ENCODE peak calls at places on chromosomes 7 and 10, in four cellular contexts. X is fibroblast of lung, G is neural progenitor cell, B is PC-3. K is an unnamed sample.

GRCh38 chr10:18860591-18861205 is 187.9 kb upstream of the MALRD1 start:
- DNase-seq in X (peak; percentile 67), B (no peak), G (peak; percentile 40), K (no peak)

GRCh38 chr7:106775552-106775936 is 89.5 kb upstream of the PIK3CG start:
- DNase-seq in X (peak; percentile 75), G (no peak), B (peak; percentile 80), K (peak; percentile 87)

GRCh38 chr7:135490783-135491182 is 19.1 kb downstream of the CNOT4 start:
- DNase-seq in G (no peak), X (peak; percentile 15), B (peak; percentile 66), K (peak; percentile 52)

GRCh38 chr7:77954773-77955562 is 156.4 kb downstream of the PHTF2 start:
- DNase-seq in G (no peak), X (peak; percentile 62), B (no peak), K (no peak)

GRCh38 chr7:123823898-123824753 is 20.8 kb upstream of the HYAL4 start:
- DNase-seq in X (no peak), B (no peak), G (no peak), K (no peak)

GRCh38 chr7:132263151-132263550 is 313.1 kb downstream of the PLXNA4 start:
- DNase-seq in G (no peak), B (no peak), X (no peak), K (no peak)

GRCh38 chr7:77367976-77368375 is 48.2 kb downstream of the GSAP start:
- DNase-seq in G (no peak), B (no peak), X (no peak), K (no peak)

GRCh38 chr7:107025449-107026103 is 18.9 kb upstream of the PRKAR2B start:
- DNase-seq in B (no peak), G (no peak), X (peak; percentile 66), K (no peak)

GRCh38 chr10:60908896-60909295 is 35.1 kb downstream of the RHOBTB1 start:
- DNase-seq in B (no peak), X (no peak), G (no peak), K (no peak)

GRCh38 chr10:13712799-13713581 is 126.2 kb downstream of the PRPF18 start:
- DNase-seq in X (peak; percentile 97), B (peak; percentile 65), G (no peak), K (peak; percentile 86)

GRCh38 chr7:139762886-139763285 is 14.9 kb downstream of the HIPK2 start:
- DNase-seq in G (no peak), B (no peak), X (peak; percentile 86), K (no peak)

GRCh38 chr10:95208702-95209391 is 14.8 kb downstream of the ACSM6 start:
- DNase-seq in B (peak; percentile 33), X (peak; percentile 25), G (no peak), K (no peak)

GRCh38 chr10:126387041-126387908 is 1.0 kb downstream of the ADAM12 start:
- DNase-seq in B (peak; percentile 73), G (peak; percentile 80), X (peak; percentile 77), K (peak; percentile 46)

GRCh38 chr10:128560993-128561392 is 434.8 kb upstream of the MKI67 start:
- DNase-seq in B (no peak), X (no peak), G (no peak), K (no peak)

GRCh38 chr7:137977173-137977572 is 24.7 kb downstream of the CREB3L2 start:
- DNase-seq in X (no peak), B (peak; percentile 49), G (no peak), K (no peak)

GRCh38 chr7:81624650-81625310 is 145.1 kb downstream of the HGF start:
- DNase-seq in X (peak; percentile 70), B (no peak), G (no peak), K (no peak)

GRCh38 chr7:148535227-148535626 is 55.3 kb upstream of the C7orf33 start:
- DNase-seq in B (no peak), X (no peak), G (no peak), K (peak; percentile 60)

GRCh38 chr10:85668522-85668921 is 698.1 kb downstream of the GRID1 start:
- DNase-seq in G (no peak), X (no peak), B (no peak), K (no peak)

GRCh38 chr10:127535802-127536515 is 13.2 kb upstream of the NPS start:
- DNase-seq in X (no peak), B (no peak), G (no peak), K (no peak)

GRCh38 chr7:51033722-51034530 is 251.2 kb upstream of the GRB10 start:
- DNase-seq in G (no peak), X (no peak), B (no peak), K (no peak)

GRCh38 chr10:24363070-24363469 is 154.1 kb downstream of the KIAA1217 start:
- DNase-seq in G (no peak), X (peak; percentile 64), B (no peak), K (peak; percentile 68)

GRCh38 chr7:108515636-108516035 is 10.3 kb downstream of the PNPLA8 start:
- DNase-seq in X (no peak), G (no peak), B (no peak), K (no peak)

GRCh38 chr7:7792089-7792488 is 73.7 kb upstream of the RPA3 start:
- DNase-seq in X (no peak), B (no peak), G (no peak), K (no peak)

GRCh38 chr7:28272461-28272877 is 91.9 kb upstream of the JAZF1 start:
- DNase-seq in X (peak; percentile 74), G (peak; percentile 71), B (peak; percentile 17), K (no peak)

GRCh38 chr7:96605045-96605716 is 104.5 kb downstream of the SEM1 start:
- DNase-seq in X (no peak), G (no peak), B (no peak), K (no peak)

GRCh38 chr10:310976-311639 is 175.9 kb downstream of the ZMYND11 start:
- DNase-seq in X (peak; percentile 27), B (no peak), G (no peak), K (no peak)

GRCh38 chr10:98460837-98461499 is 14.2 kb upstream of the HPS1 start:
- DNase-seq in B (peak; percentile 93), G (no peak), X (peak; percentile 93), K (peak; percentile 87)

GRCh38 chr10:44053391-44053790 is 331.5 kb downstream of the CXCL12 start:
- DNase-seq in G (no peak), B (no peak), X (no peak), K (no peak)

GRCh38 chr7:106755641-106756040 is 94.7 kb upstream of the CCDC71L start:
- DNase-seq in X (no peak), B (no peak), G (no peak), K (no peak)

GRCh38 chr7:25951414-25952276 is 200.4 kb upstream of the NFE2L3 start:
- DNase-seq in B (no peak), G (peak; percentile 8), X (peak; percentile 5), K (no peak)

GRCh38 chr7:8014399-8014798 is 45.8 kb downstream of the GLCCI1 start:
- DNase-seq in B (peak; percentile 32), G (no peak), X (no peak), K (no peak)

GRCh38 chr7:31106303-31107105 is 54.4 kb downstream of the ADCYAP1R1 start:
- DNase-seq in G (no peak), B (no peak), X (no peak), K (no peak)

GRCh38 chr10:54470324-54470631 is 330.8 kb downstream of the PCDH15 start:
- DNase-seq in B (no peak), G (no peak), X (no peak), K (no peak)

GRCh38 chr7:150379590-150380379 is 655 bp downstream of the ZNF775 start:
- DNase-seq in X (peak; percentile 21), B (peak; percentile 22), G (peak; percentile 32), K (peak; percentile 21)

GRCh38 chr7:151755131-151755787 is 121.7 kb downstream of the PRKAG2 start:
- DNase-seq in X (peak; percentile 97), G (no peak), B (no peak), K (no peak)

GRCh38 chr7:151756076-151756731 is 120.7 kb downstream of the PRKAG2 start:
- DNase-seq in X (peak; percentile 65), B (peak; percentile 48), G (no peak), K (peak; percentile 40)

GRCh38 chr7:151754688-151755130 is 122.2 kb downstream of the PRKAG2 start:
- DNase-seq in B (no peak), X (no peak), G (no peak), K (no peak)

GRCh38 chr7:151757274-151757673 is 119.6 kb downstream of the PRKAG2 start:
- DNase-seq in G (no peak), X (peak; percentile 65), B (no peak), K (no peak)

GRCh38 chr7:151756866-151757265 is 120.0 kb downstream of the PRKAG2 start:
- DNase-seq in X (no peak), G (no peak), B (no peak), K (no peak)
- H2AFZ ChIP-seq in X (no peak overlapping the region), G (peak overlapping the region; percentile 4), B (no peak overlapping the region), K (no peak overlapping the region)

DNA sequence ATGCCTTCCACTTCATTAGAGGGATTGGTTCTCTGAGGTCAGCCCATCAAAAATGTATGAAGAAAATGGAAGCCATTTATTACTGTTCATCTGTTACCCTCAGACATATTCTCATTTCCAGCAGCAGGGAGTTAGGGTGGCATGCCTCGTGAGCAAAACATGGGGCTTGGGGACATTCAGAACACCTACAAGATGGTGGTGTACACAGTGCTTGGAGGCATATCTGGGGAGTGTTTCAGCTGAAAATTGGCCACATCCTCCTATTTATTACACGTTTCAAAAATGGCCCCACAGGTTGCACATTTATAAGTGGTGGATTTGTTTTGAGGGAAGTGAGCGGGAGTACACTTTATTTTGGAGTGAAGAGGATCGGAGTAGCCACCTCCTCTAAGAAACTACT is 93.4 kb downstream of the SPAG6 start:
- DNase-seq in G (no peak), X (no peak), B (no peak), K (no peak)
- H2AFZ ChIP-seq in G (no peak overlapping the region), X (no peak overlapping the region), B (no peak overlapping the region), K (peak overlapping the region; percentile 15)

GRCh38 chr7:94061316-94061715 is 57.2 kb upstream of the BET1 start:
- DNase-seq in X (no peak), B (no peak), G (no peak), K (no peak)

GRCh38 chr7:94064541-94065191 is 60.5 kb upstream of the BET1 start:
- DNase-seq in G (peak; percentile 15), X (peak; percentile 30), B (peak; percentile 3), K (no peak)

GRCh38 chr7:94060772-94061171 is 56.6 kb upstream of the BET1 start:
- DNase-seq in G (no peak), B (peak; percentile 9), X (peak; percentile 28), K (no peak)

GRCh38 chr7:94059747-94060146 is 55.6 kb upstream of the BET1 start:
- DNase-seq in G (no peak), X (peak; percentile 73), B (no peak), K (no peak)

DNA sequence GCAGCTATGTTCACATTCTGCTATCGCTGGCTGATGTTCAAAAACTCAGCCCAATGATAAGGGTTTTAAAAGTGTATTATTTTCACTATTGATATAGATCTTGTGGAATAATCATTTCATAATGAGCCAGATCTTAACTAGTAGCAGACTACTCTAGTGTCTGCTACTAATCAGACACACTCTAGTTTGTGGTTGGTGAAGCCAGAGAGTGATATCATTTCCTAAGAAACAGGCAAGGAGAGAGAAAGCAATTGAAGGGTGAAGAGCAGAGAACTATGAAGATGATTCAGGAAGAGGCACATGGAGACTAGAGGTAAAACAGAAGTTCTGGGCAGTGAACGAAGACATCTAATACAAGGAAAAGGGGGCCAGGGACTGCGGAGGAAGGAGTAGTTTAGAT is 58.2 kb upstream of the BET1 start:
- DNase-seq in X (no peak), B (no peak), G (no peak), K (no peak)
- H2AFZ ChIP-seq in X (peak overlapping the region; percentile 11), B (no peak overlapping the region), G (no peak overlapping the region), K (no peak overlapping the region)

GRCh38 chr7:46663025-46663424 is 742.0 kb upstream of the IGFBP3 start:
- DNase-seq in X (no peak), G (no peak), B (no peak), K (no peak)
- H2AFZ ChIP-seq in X (no peak overlapping the region), G (no peak overlapping the region), B (no peak overlapping the region), K (no peak overlapping the region)

K was measured in mammary epithelial cell.